ENCODE peak calls at places on chromosomes 11 and 22, in eight cellular contexts. L is OCI-LY7, E is IMR-90, W is AG04450, A is vagina, V is PC-3, X is BJ, J is AG09319. G is an unnamed sample.

GRCh38 chr11:62556102-62556871 is 9.7 kb upstream of the AHNAK start:
- DNase-seq in L (peak), E (peak), W (peak), A (peak), V (peak), X (peak), J (peak), G (peak)

GRCh38 chr11:70364745-70365535 is 33.4 kb upstream of the CTTN start:
- DNase-seq in L (no peak), E (no peak), W (no peak), A (no peak), V (no peak), X (no peak), J (no peak), G (no peak)

GRCh38 chr22:50600541-50600940 is at the start of gene MAPK8IP2:
- DNase-seq in L (no peak), E (no peak), W (no peak), A (no peak), V (peak), X (no peak), J (no peak), G (no peak)

GRCh38 chr11:133082851-133083488 is 449.3 kb downstream of the OPCML start:
- DNase-seq in L (no peak), E (peak), W (no peak), A (no peak), V (no peak), X (no peak), J (no peak), G (no peak)

GRCh38 chr22:33038131-33038772 is 19.9 kb downstream of the SYN3 start:
- DNase-seq in L (no peak), E (no peak), W (no peak), A (no peak), V (no peak), X (no peak), J (no peak), G (no peak)

GRCh38 chr11:107810875-107811274 is 47.7 kb downstream of the SLC35F2 start:
- DNase-seq in L (no peak), E (peak), W (no peak), A (no peak), V (no peak), X (no peak), J (no peak), G (no peak)

GRCh38 chr11:6315811-6316425 is 4.4 kb downstream of the CAVIN3 start:
- DNase-seq in L (peak), E (peak), W (no peak), A (no peak), V (peak), X (no peak), J (no peak), G (peak)

GRCh38 chr22:21632237-21632895 is at the start of gene CCDC116:
- DNase-seq in L (peak), E (no peak), W (no peak), A (no peak), V (no peak), X (no peak), J (no peak), G (no peak)

GRCh38 chr22:40463017-40463631 is 92.7 kb downstream of the SGSM3 start:
- DNase-seq in L (peak), E (no peak), W (no peak), A (no peak), V (no peak), X (no peak), J (no peak), G (no peak)

GRCh38 chr11:66607126-66607834 is 9.2 kb upstream of the RBM14 start:
- DNase-seq in L (no peak), E (peak), W (peak), A (no peak), V (no peak), X (peak), J (peak), G (peak)

GRCh38 chr11:69636870-69637600 is 3.9 kb upstream of the CCND1 start:
- DNase-seq in L (no peak), E (no peak), W (no peak), A (no peak), V (no peak), X (no peak), J (no peak), G (no peak)

GRCh38 chr11:79209540-79210266 is 231.1 kb downstream of the TENM4 start:
- DNase-seq in L (no peak), E (peak), W (no peak), A (no peak), V (peak), X (no peak), J (no peak), G (no peak)

GRCh38 chr22:19718255-19719054 is 4.2 kb downstream of the SEPTIN5 start:
- DNase-seq in L (no peak), E (no peak), W (no peak), A (no peak), V (no peak), X (no peak), J (no peak), G (no peak)

GRCh38 chr11:109865558-109866186 is 227.5 kb upstream of the ZC3H12C start:
- DNase-seq in L (no peak), E (no peak), W (no peak), A (no peak), V (peak), X (no peak), J (no peak), G (no peak)

GRCh38 chr11:121576531-121576930 is 123.8 kb upstream of the SORL1-AS1 start:
- DNase-seq in L (no peak), E (no peak), W (no peak), A (peak), V (no peak), X (no peak), J (no peak), G (no peak)
- TF ChIP-seq CTCF in L (no peak), E (no peak), W (no peak), A (no peak), V (no peak), X (no peak), J (no peak), G (no peak)

GRCh38 chr22:28952857-28953256 is 69.5 kb downstream of the ZNRF3 start:
- DNase-seq in L (no peak), E (peak), W (peak), A (no peak), V (peak), X (peak), J (no peak), G (no peak)

GRCh38 chr22:28951969-28952521 is 68.7 kb downstream of the ZNRF3 start:
- DNase-seq in L (no peak), E (peak), W (no peak), A (no peak), V (no peak), X (peak), J (no peak), G (no peak)

GRCh38 chr22:28951530-28951929 is 68.2 kb downstream of the ZNRF3 start:
- DNase-seq in L (no peak), E (no peak), W (no peak), A (no peak), V (no peak), X (no peak), J (no peak), G (no peak)

GRCh38 chr22:28949788-28950187 is 66.4 kb downstream of the ZNRF3 start:
- DNase-seq in L (no peak), E (peak), W (no peak), A (no peak), V (no peak), X (peak), J (peak), G (no peak)

GRCh38 chr22:28950567-28951411 is 67.4 kb downstream of the ZNRF3 start:
- DNase-seq in L (no peak), E (no peak), W (no peak), A (no peak), V (no peak), X (no peak), J (no peak), G (no peak)
- TF ChIP-seq CTCF in L (peak), E (no peak), W (no peak), A (no peak), V (no peak), X (no peak), J (no peak), G (no peak)

GRCh38 chr11:47617417-47617809 is 23.2 kb upstream of the C1QTNF4 start:
- DNase-seq in L (no peak), E (peak), W (peak), A (no peak), V (peak), X (no peak), J (peak), G (no peak)
- TF ChIP-seq CTCF in L (peak), E (no peak), W (no peak), A (no peak), V (no peak), X (no peak), J (no peak), G (no peak)

DNA sequence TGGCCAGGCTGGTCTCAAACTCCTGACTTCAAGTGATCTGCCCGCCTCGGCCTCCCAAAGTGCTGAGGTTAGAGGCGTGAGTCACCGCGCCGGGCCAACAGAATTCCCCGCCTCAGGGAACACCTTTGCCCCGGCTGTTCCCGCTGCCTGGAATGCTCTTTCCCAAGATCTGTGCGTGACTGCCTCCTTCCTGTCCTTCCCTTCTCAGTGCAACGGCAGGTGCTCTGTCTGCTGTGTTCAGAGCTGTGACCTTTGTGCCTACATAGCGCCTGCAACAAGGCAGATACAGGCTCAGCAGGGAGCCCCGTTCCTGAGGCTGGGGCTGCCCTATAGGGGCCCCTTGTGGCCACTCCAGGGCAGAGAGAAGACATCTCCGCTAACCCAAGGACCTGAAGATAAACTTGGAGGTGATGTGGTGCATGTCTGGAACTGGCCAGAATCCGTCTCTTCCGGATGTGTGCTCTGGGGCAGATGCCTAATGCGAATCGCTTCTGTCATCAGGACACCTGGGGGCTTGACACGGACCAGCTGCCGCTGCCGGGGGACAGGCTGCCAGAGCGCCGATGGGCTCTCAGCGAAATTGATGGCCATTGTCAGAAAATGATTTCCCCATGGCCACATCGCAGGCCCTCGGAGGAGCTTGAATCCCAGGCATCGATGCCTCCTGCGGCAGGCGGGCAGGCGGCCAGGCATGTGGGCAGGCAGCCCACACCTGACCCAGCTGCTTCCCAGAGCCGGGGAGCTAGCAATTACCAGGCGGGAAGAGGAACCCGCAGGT is 43.5 kb upstream of the TCF20 start:
- DNase-seq in L (peak), E (peak), W (no peak), A (no peak), V (peak), X (no peak), J (no peak), G (no peak)
- TF ChIP-seq CTCF in L (peak), E (peak), W (peak), A (no peak), V (peak), X (peak), J (no peak), G (no peak)

GRCh38 chr11:13606701-13607100 is 61.8 kb upstream of the FAR1 start:
- DNase-seq in L (no peak), E (no peak), W (no peak), A (no peak), V (no peak), X (no peak), J (no peak), G (no peak)

GRCh38 chr11:13602844-13603243 is 65.6 kb upstream of the FAR1 start:
- DNase-seq in L (no peak), E (no peak), W (no peak), A (no peak), V (no peak), X (no peak), J (no peak), G (no peak)

DNA sequence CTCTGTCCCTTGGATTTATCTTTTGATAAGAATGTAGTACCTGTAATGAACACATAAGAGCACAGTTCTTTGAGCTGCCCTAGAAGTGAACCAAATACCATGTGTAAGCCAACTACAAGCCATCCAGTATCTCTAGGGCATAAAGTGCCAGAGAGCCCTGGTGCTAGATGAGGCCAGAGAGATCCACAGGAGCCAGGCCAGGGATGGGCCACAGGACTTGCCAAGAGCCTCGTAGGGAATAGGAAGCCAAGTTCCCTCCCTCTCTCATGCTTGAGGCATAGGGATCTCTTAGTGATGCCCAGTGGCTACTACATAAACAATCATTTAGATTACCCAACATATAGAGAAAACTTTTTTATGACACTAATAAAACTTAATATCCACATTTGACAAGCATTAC is 64.8 kb upstream of the FAR1 start:
- DNase-seq in L (no peak), E (no peak), W (no peak), A (no peak), V (no peak), X (no peak), J (no peak), G (no peak)
- TF ChIP-seq CTCF in L (no peak), E (no peak), W (no peak), A (no peak), V (no peak), X (no peak), J (no peak), G (no peak)